ENCODE peak calls at places on chromosomes 5 and 9, in six cellular contexts. Y is uterus, U is esophagus squamous epithelium, E is A549, Z is Peyer's patch, D is vagina. N is an unnamed sample.

GRCh38 chr9:112705773-112706427 is 12.0 kb downstream of the INIP start:
- DNase-seq in Y (peak), U (no peak), E (peak), D (no peak), Z (no peak), N (no peak)

GRCh38 chr5:178107889-178108288 is 5.4 kb upstream of the N4BP3 start:
- DNase-seq in E (no peak), Z (no peak), U (no peak), Y (no peak), D (no peak), N (no peak)

GRCh38 chr5:74885170-74885569 is 19.0 kb upstream of the FAM169A start:
- DNase-seq in U (no peak), Z (no peak), D (no peak), Y (no peak), E (no peak), N (no peak)

GRCh38 chr5:14208071-14209021 is 65.2 kb downstream of the TRIO start:
- DNase-seq in D (no peak), Y (no peak), E (peak), U (no peak), Z (no peak), N (peak)

GRCh38 chr5:79990205-79990597 is 861 bp downstream of the MTX3 start:
- DNase-seq in Z (no peak), Y (no peak), U (no peak), E (no peak), D (no peak), N (no peak)

GRCh38 chr9:101578378-101578777 is 16.4 kb downstream of the PPP3R2 start:
- DNase-seq in E (no peak), D (no peak), U (no peak), Y (no peak), Z (no peak), N (no peak)

GRCh38 chr5:14364576-14365472 is 216.8 kb upstream of the OTULINL start:
- DNase-seq in Y (no peak), E (peak), Z (no peak), D (no peak), U (no peak), N (no peak)

GRCh38 chr5:154418344-154418820 is 27.4 kb upstream of the SAP30L start:
- DNase-seq in D (peak), U (no peak), Z (no peak), E (no peak), Y (no peak), N (no peak)

GRCh38 chr9:114291064-114291474 is 31.8 kb upstream of the ORM1 start:
- DNase-seq in Y (peak), U (peak), E (peak), D (no peak), Z (peak), N (peak)

GRCh38 chr9:93288341-93288740 is 104.4 kb downstream of the WNK2 start:
- DNase-seq in U (no peak), Z (no peak), Y (no peak), D (no peak), E (no peak), N (no peak)

GRCh38 chr9:92378825-92379535 is 25.4 kb downstream of the OGN start:
- DNase-seq in U (no peak), Z (no peak), Y (no peak), E (no peak), D (no peak), N (no peak)

GRCh38 chr5:150503977-150504620 is 3.8 kb upstream of the NDST1 start:
- DNase-seq in U (no peak), E (no peak), Y (no peak), D (no peak), Z (no peak), N (peak)

GRCh38 chr9:21110708-21111576 is 30.7 kb downstream of the IFNW1 start:
- DNase-seq in E (peak), D (no peak), U (no peak), Z (no peak), Y (no peak), N (no peak)

GRCh38 chr5:143316337-143316736 is 87.1 kb downstream of the NR3C1 start:
- DNase-seq in E (no peak), Z (no peak), D (no peak), Y (no peak), U (no peak), N (no peak)

GRCh38 chr5:67089200-67089725 is 107.3 kb downstream of the CD180 start:
- DNase-seq in U (no peak), D (no peak), Y (no peak), E (no peak), Z (no peak), N (no peak)

GRCh38 chr9:113250807-113251206 is 24.6 kb downstream of the CDC26 start:
- DNase-seq in Z (no peak), U (no peak), Y (no peak), D (no peak), E (no peak), N (no peak)

GRCh38 chr9:113464672-113465271 is 1.2 kb downstream of the RGS3 start:
- DNase-seq in E (no peak), U (no peak), Z (no peak), Y (no peak), D (no peak), N (no peak)

GRCh38 chr5:156473271-156473935 is 146.4 kb downstream of the SGCD start:
- DNase-seq in Y (no peak), Z (no peak), D (no peak), E (peak), U (no peak), N (no peak)

GRCh38 chr5:128764910-128765309 is 200.4 kb upstream of the SLC27A6 start:
- DNase-seq in Y (no peak), Z (no peak), U (no peak), D (no peak), E (no peak), N (no peak)

GRCh38 chr5:151238303-151238741 is 14.4 kb upstream of the CCDC69 start:
- DNase-seq in U (no peak), E (no peak), Z (peak), Y (peak), D (no peak), N (peak)

GRCh38 chr5:159620853-159621540 is 290.7 kb upstream of the IL12B start:
- DNase-seq in E (no peak), U (no peak), Z (no peak), D (no peak), Y (no peak), N (no peak)

GRCh38 chr5:1818784-1819183 is 17.6 kb downstream of the NDUFS6 start:
- DNase-seq in Z (no peak), Y (no peak), D (no peak), E (no peak), U (no peak), N (no peak)
- H3K27ac ChIP-seq in Z (no peak), Y (no peak), D (no peak), E (no peak), U (no peak), N (no peak)

GRCh38 chr9:126334626-126335621 is 8.3 kb downstream of the MVB12B start:
- DNase-seq in D (no peak), Z (no peak), Y (no peak), U (no peak), E (peak), N (no peak)
- TF ChIP-seq POLR2A in D (no peak), Z (no peak), Y (no peak), U (no peak), E (no peak), N (no peak)

DNA sequence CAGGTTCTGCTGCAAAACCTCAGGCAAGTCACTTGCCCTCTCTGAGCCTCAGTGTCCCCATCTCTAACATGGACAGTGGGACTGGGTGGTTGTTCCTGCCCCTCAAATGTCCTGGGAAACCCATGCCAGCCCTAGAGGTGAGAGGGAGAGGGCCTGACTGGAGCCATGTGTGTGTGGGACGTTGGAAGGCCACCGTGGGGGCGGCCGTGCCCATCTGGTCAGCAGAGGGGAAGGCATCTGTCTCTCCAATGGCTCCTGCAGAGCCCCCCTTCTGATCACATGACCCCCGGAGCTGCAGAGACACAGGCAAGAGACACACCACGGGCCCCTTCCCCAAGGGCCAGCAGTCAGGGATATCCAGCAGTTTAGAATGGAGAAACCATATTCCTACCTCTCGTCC is 1.7 kb downstream of the DNM1 start:
- DNase-seq in U (no peak), Z (no peak), D (no peak), E (no peak), Y (no peak), N (no peak)
- H3K27ac ChIP-seq in U (peak), Z (no peak), D (peak), E (peak), Y (no peak), N (no peak)

DNA sequence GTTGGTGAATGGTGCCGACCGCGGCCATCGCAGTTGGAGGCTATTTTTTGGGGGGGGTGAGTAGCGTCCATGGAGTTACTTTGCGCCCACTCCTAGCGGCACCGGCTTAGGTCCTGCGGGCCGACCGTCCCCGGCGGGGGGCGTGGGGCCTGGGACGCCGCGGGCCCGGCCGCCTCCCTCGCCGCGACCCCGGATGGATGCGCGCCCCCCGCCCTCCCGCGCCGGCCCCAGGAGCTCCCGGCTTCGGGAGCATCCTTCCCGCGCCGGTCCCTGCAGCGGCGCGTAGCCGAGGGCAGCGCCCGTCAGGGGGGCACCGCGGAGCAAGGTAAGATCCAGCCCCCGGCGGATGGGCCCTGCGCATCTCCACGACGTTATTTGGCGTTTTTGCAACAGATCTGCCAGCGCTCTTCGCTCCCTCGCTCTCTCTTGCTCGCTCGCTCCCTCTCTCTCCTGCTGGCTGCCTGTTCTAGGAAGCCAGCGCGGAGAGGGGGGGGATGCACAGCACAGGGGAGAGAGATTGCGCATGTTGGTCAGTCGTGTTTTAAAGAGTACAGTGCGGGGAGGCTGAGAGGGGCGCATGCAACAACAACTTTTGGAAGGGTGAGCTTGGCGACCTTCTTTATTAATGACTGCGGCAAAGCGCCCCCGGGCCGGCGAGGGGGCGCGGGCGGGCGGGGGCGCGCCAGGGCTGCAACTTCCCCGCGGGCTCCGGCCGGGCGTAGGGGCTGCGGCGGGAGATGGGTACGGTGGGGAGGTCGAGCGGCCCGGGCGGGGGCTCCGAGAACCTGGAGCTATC is 415 bp downstream of the JADE2 start:
- DNase-seq in Z (peak), U (no peak), E (peak), Y (peak), D (no peak), N (peak)
- TF ChIP-seq POLR2A in Z (peak), U (peak), E (peak), Y (peak), D (peak), N (peak)

GRCh38 chr5:124678478-124678877 is 68.0 kb downstream of the ZNF608 start:
- DNase-seq in Z (no peak), D (no peak), U (no peak), E (no peak), Y (no peak), N (no peak)
- H3K27ac ChIP-seq in Z (peak), D (peak), U (peak), E (no peak), Y (peak), N (peak)

GRCh38 chr5:172043822-172044221 is 37.4 kb upstream of the FBXW11 start:
- DNase-seq in Z (no peak), U (no peak), Y (no peak), D (no peak), E (no peak), N (no peak)
- TF ChIP-seq POLR2A in Z (no peak), U (no peak), Y (no peak), D (no peak), E (no peak), N (no peak)

GRCh38 chr9:136997355-136997754 is 987 bp upstream of the CLIC3 start:
- DNase-seq in D (no peak), E (no peak), U (no peak), Z (no peak), Y (no peak), N (no peak)
- H3K27ac ChIP-seq in D (no peak), E (peak), U (peak), Z (peak), Y (no peak), N (no peak)

GRCh38 chr5:43039115-43039467 is 1.0 kb downstream of the ANXA2R start:
- DNase-seq in D (no peak), Z (no peak), Y (no peak), E (no peak), U (no peak), N (no peak)

GRCh38 chr5:43041131-43041668 is 1.1 kb upstream of the ANXA2R start:
- DNase-seq in E (peak), Z (peak), U (no peak), D (no peak), Y (peak), N (peak)

GRCh38 chr5:43039468-43040286 is 442 bp downstream of the ANXA2R start:
- DNase-seq in U (no peak), Z (peak), E (peak), D (no peak), Y (peak), N (peak)

GRCh38 chr5:43041669-43042175 is 1.6 kb upstream of the ANXA2R start:
- DNase-seq in D (no peak), Z (peak), E (peak), U (no peak), Y (peak), N (peak)

DNA sequence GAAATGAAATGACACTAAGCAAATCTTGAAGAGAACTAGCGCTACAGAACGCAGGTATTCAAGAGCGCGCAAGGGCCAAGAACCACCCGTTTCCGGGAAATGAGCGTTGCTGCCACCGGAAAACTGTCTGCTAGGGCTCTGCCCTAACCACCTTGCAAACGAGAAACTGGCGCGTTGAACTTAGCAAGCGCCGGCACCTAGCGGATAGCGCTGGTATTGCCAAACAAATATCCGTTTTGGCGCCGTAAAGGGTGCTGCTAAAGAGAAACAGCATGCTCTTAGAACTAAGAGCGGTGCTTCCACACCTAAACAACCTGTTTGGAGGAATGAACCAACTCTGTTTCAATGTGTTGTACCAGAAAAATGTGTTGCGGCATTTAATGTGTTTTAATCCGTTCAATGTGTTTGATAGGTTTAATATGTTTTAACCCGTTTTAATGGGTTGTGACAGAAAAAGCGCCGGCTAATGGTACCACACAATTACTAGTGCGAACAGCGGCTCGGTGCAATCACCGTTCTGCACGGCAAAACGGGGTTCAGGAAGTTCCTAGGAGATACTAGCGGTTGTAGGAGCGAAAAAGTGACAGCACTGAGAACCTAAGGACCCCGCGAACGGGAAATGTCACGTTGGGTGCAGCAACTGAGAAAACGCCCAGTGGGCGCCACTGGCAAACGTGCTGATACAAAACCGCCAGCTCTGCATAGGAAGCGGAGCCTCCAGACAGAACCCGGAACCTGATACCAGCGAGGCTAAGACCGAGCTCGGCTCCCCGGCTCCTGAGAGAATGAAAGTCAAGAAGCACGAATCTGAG is at the start of gene ANXA2R:
- DNase-seq in Z (peak), D (no peak), U (peak), Y (peak), E (peak), N (peak)
- TF ChIP-seq POLR2A in Z (peak), D (no peak), U (peak), Y (no peak), E (no peak), N (peak)

GRCh38 chr5:57693488-57694305 is 211.1 kb upstream of the ACTBL2 start:
- DNase-seq in Z (no peak), U (no peak), D (no peak), E (no peak), Y (no peak), N (no peak)
- H3K27ac ChIP-seq in Z (no peak), U (peak), D (peak), E (peak), Y (no peak), N (peak)

N was measured in transverse colon.